ENCODE peak calls at places on chromosome 1, in eight cellular contexts. One of them, this sample, is unnamed.

GRCh38 chr1:45326627-45327591 is at the start of gene HPDL:
- DNase-seq in sigmoid colon: peak; percentile 84
- DNase-seq in fibroblast of lung: peak; percentile 53
- DNase-seq in transverse colon: peak; percentile 80
- DNase-seq in tibial artery: peak; percentile 77
- DNase-seq in upper lobe of right lung: peak; percentile 80
- DNase-seq in thoracic aorta: no peak
- DNase-seq in body of pancreas: peak; percentile 66
- DNase-seq in this sample: peak; percentile 88

GRCh38 chr1:17984510-17985085 is 123.0 kb upstream of the IGSF21 start:
- DNase-seq in thoracic aorta: no peak
- DNase-seq in sigmoid colon: no peak
- DNase-seq in body of pancreas: peak; percentile 50
- DNase-seq in upper lobe of right lung: peak; percentile 33
- DNase-seq in tibial artery: no peak
- DNase-seq in transverse colon: peak; percentile 24
- DNase-seq in fibroblast of lung: no peak
- DNase-seq in this sample: no peak

GRCh38 chr1:12511128-12511484 is 106.9 kb downstream of the DHRS3 start:
- DNase-seq in thoracic aorta: no peak
- DNase-seq in body of pancreas: no peak
- DNase-seq in upper lobe of right lung: no peak
- DNase-seq in fibroblast of lung: no peak
- DNase-seq in transverse colon: no peak
- DNase-seq in tibial artery: no peak
- DNase-seq in sigmoid colon: peak; percentile 44
- DNase-seq in this sample: no peak

GRCh38 chr1:113940365-113941244 is 11.5 kb downstream of the HIPK1 start:
- DNase-seq in body of pancreas: no peak
- DNase-seq in tibial artery: no peak
- DNase-seq in transverse colon: peak; percentile 14
- DNase-seq in upper lobe of right lung: no peak
- DNase-seq in thoracic aorta: no peak
- DNase-seq in fibroblast of lung: no peak
- DNase-seq in sigmoid colon: no peak
- DNase-seq in this sample: no peak

GRCh38 chr1:29684141-29684540 is 447.8 kb downstream of the PTPRU start:
- DNase-seq in fibroblast of lung: no peak
- DNase-seq in tibial artery: peak; percentile 19
- DNase-seq in body of pancreas: no peak
- DNase-seq in transverse colon: no peak
- DNase-seq in thoracic aorta: no peak
- DNase-seq in upper lobe of right lung: peak; percentile 17
- DNase-seq in sigmoid colon: no peak
- DNase-seq in this sample: no peak

GRCh38 chr1:209622841-209623829 is 29.1 kb downstream of the LAMB3 start:
- DNase-seq in thoracic aorta: no peak
- DNase-seq in sigmoid colon: no peak
- DNase-seq in transverse colon: no peak
- DNase-seq in upper lobe of right lung: no peak
- DNase-seq in fibroblast of lung: no peak
- DNase-seq in body of pancreas: no peak
- DNase-seq in tibial artery: no peak
- DNase-seq in this sample: no peak

GRCh38 chr1:59520194-59520593 is 223.3 kb downstream of the FGGY start:
- DNase-seq in sigmoid colon: no peak
- DNase-seq in tibial artery: no peak
- DNase-seq in fibroblast of lung: no peak
- DNase-seq in thoracic aorta: no peak
- DNase-seq in transverse colon: no peak
- DNase-seq in body of pancreas: no peak
- DNase-seq in upper lobe of right lung: no peak
- DNase-seq in this sample: no peak

GRCh38 chr1:236039736-236040670 is 24.9 kb downstream of the NID1 start:
- DNase-seq in upper lobe of right lung: no peak
- DNase-seq in sigmoid colon: peak; percentile 88
- DNase-seq in thoracic aorta: no peak
- DNase-seq in body of pancreas: peak; percentile 42
- DNase-seq in fibroblast of lung: peak; percentile 98
- DNase-seq in tibial artery: no peak
- DNase-seq in transverse colon: no peak
- DNase-seq in this sample: peak; percentile 20

GRCh38 chr1:117067528-117068370 is 7.6 kb downstream of the TTF2 start:
- DNase-seq in fibroblast of lung: peak; percentile 73
- DNase-seq in tibial artery: no peak
- DNase-seq in transverse colon: peak; percentile 51
- DNase-seq in sigmoid colon: peak; percentile 79
- DNase-seq in body of pancreas: peak; percentile 66
- DNase-seq in thoracic aorta: no peak
- DNase-seq in upper lobe of right lung: no peak
- DNase-seq in this sample: peak; percentile 38

GRCh38 chr1:197342044-197342565 is 74.1 kb downstream of the CRB1 start:
- DNase-seq in sigmoid colon: no peak
- DNase-seq in transverse colon: no peak
- DNase-seq in thoracic aorta: no peak
- DNase-seq in fibroblast of lung: no peak
- DNase-seq in tibial artery: no peak
- DNase-seq in body of pancreas: no peak
- DNase-seq in upper lobe of right lung: no peak
- DNase-seq in this sample: no peak

GRCh38 chr1:15848143-15848928 is 829 bp downstream of the SPEN start:
- DNase-seq in tibial artery: peak; percentile 74
- DNase-seq in fibroblast of lung: no peak
- DNase-seq in transverse colon: peak; percentile 51
- DNase-seq in upper lobe of right lung: peak; percentile 80
- DNase-seq in body of pancreas: peak; percentile 49
- DNase-seq in thoracic aorta: no peak
- DNase-seq in sigmoid colon: peak; percentile 73
- DNase-seq in this sample: no peak

GRCh38 chr1:243938146-243938676 is 88.2 kb upstream of the AKT3 start:
- DNase-seq in fibroblast of lung: no peak
- DNase-seq in transverse colon: no peak
- DNase-seq in tibial artery: no peak
- DNase-seq in thoracic aorta: no peak
- DNase-seq in upper lobe of right lung: no peak
- DNase-seq in sigmoid colon: no peak
- DNase-seq in body of pancreas: no peak
- DNase-seq in this sample: no peak

GRCh38 chr1:215501496-215501895 is 65.6 kb upstream of the KCTD3 start:
- DNase-seq in upper lobe of right lung: no peak
- DNase-seq in thoracic aorta: no peak
- DNase-seq in fibroblast of lung: no peak
- DNase-seq in sigmoid colon: no peak
- DNase-seq in body of pancreas: no peak
- DNase-seq in tibial artery: no peak
- DNase-seq in transverse colon: no peak
- DNase-seq in this sample: no peak

GRCh38 chr1:95219407-95219806 is 14.6 kb upstream of the RWDD3 start:
- DNase-seq in thoracic aorta: no peak
- DNase-seq in body of pancreas: no peak
- DNase-seq in sigmoid colon: no peak
- DNase-seq in fibroblast of lung: no peak
- DNase-seq in upper lobe of right lung: no peak
- DNase-seq in tibial artery: no peak
- DNase-seq in transverse colon: no peak
- DNase-seq in this sample: no peak

GRCh38 chr1:109199710-109200109 is 14.0 kb upstream of the SARS1 start:
- DNase-seq in tibial artery: no peak
- DNase-seq in thoracic aorta: no peak
- DNase-seq in fibroblast of lung: no peak
- DNase-seq in body of pancreas: no peak
- DNase-seq in transverse colon: no peak
- DNase-seq in sigmoid colon: no peak
- DNase-seq in upper lobe of right lung: no peak
- DNase-seq in this sample: no peak

GRCh38 chr1:189185077-189185476 is 1292.6 kb downstream of the BRINP3 start:
- DNase-seq in fibroblast of lung: peak; percentile 25
- DNase-seq in transverse colon: no peak
- DNase-seq in body of pancreas: no peak
- DNase-seq in sigmoid colon: no peak
- DNase-seq in thoracic aorta: no peak
- DNase-seq in tibial artery: no peak
- DNase-seq in upper lobe of right lung: no peak
- DNase-seq in this sample: no peak

GRCh38 chr1:117114816-117115215 is 6.7 kb downstream of the TRIM45 start:
- DNase-seq in upper lobe of right lung: no peak
- DNase-seq in transverse colon: no peak
- DNase-seq in body of pancreas: no peak
- DNase-seq in fibroblast of lung: no peak
- DNase-seq in sigmoid colon: no peak
- DNase-seq in tibial artery: no peak
- DNase-seq in thoracic aorta: no peak
- DNase-seq in this sample: no peak

GRCh38 chr1:147492207-147492606 is 49.1 kb upstream of the BCL9 start:
- DNase-seq in body of pancreas: no peak
- DNase-seq in upper lobe of right lung: no peak
- DNase-seq in sigmoid colon: no peak
- DNase-seq in fibroblast of lung: no peak
- DNase-seq in thoracic aorta: no peak
- DNase-seq in transverse colon: no peak
- DNase-seq in tibial artery: no peak
- DNase-seq in this sample: no peak
- TF ChIP-seq CTCF in body of pancreas: no peak
- TF ChIP-seq CTCF in upper lobe of right lung: no peak
- TF ChIP-seq CTCF in sigmoid colon: no peak
- TF ChIP-seq CTCF in fibroblast of lung: no peak
- TF ChIP-seq CTCF in thoracic aorta: no peak
- TF ChIP-seq CTCF in transverse colon: no peak
- TF ChIP-seq CTCF in tibial artery: no peak
- TF ChIP-seq CTCF in this sample: no peak

DNA sequence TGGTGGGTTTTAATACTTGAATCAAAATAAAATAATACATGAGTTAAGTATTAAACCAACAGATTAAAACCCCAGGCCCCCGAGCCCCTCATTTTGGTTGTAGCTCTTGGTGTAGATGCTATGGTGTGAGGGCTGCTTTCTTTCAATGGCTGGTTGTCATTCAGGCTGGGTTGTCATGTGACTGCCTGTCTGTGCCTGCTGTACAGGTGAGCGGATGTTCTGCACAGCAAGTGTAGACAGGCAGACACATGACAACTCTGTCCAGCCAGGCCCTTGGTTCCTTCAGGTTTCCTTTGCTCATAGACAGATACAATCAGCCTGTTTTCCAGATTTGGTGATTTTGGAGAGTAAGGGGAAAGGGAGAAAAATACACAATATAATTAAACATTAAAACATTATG is 281.8 kb upstream of the C1orf105 start:
- DNase-seq in transverse colon: no peak
- DNase-seq in body of pancreas: no peak
- DNase-seq in thoracic aorta: no peak
- DNase-seq in sigmoid colon: peak; percentile 68
- DNase-seq in tibial artery: peak; percentile 65
- DNase-seq in fibroblast of lung: no peak
- DNase-seq in upper lobe of right lung: no peak
- DNase-seq in this sample: no peak
- H3K4me1 ChIP-seq in transverse colon: peaks cover 6% of the 10 kb centered on the region
- H3K4me1 ChIP-seq in body of pancreas: no peaks in the 10 kb centered on the region
- H3K4me1 ChIP-seq in thoracic aorta: peaks cover 31% of the 10 kb centered on the region
- H3K4me1 ChIP-seq in sigmoid colon: peaks cover 7% of the 10 kb centered on the region
- H3K4me1 ChIP-seq in tibial artery: no peaks in the 10 kb centered on the region
- H3K4me1 ChIP-seq in fibroblast of lung: peaks cover 6% of the 10 kb centered on the region
- H3K4me1 ChIP-seq in upper lobe of right lung: peaks cover 3% of the 10 kb centered on the region
- H3K4me1 ChIP-seq in this sample: no peaks in the 10 kb centered on the region

DNA sequence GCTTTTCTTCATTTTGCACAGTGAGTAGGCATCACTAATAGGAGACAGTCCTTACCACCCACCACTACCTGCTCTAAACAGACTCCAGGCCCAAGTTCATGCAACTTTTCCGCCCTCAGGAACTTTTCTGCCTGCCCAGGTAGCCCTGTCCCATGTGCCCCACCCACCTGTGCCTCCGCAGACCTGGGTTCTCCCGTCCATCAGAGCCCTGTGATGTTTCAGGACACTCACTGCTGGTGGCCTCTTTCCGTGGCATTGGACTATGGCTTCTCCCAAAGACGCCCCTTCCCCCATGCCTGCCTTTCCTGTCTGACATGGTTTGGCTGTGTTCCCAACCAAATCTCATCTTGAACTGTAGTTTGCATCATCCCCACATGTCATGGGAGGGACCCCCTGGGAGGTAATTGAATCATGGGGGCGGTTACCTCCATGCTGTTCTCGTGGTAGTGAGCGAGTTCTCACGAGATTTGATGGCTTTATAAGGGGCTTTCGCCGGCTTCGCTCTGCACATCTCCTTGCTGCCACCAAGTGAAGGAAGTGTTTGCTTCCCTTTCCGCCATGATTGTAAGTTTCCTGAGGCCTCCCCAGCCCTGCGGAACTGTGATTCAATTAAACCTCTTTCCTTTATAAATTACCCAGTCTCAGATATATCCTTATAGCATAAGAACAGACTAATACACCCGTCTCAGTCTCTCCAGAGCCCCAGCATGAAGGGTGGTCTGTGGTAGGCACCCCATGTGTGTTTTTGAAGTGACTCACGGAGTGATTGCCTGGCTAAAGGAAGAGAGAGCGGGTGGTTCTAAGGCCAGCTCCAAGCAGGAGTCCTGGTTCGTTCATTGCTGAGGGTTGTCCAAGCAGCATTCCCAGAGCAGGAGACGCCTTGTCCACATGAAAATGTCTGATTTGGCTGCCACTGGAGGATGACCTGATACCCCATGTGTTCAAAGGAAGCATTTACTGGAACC is 86.0 kb upstream of the ZBTB40 start:
- DNase-seq in upper lobe of right lung: no peak
- DNase-seq in transverse colon: no peak
- DNase-seq in body of pancreas: no peak
- DNase-seq in fibroblast of lung: no peak
- DNase-seq in tibial artery: no peak
- DNase-seq in thoracic aorta: no peak
- DNase-seq in sigmoid colon: no peak
- DNase-seq in this sample: no peak
- H3K4me3 ChIP-seq in upper lobe of right lung: no peak overlapping the region
- H3K4me3 ChIP-seq in transverse colon: no peak overlapping the region
- H3K4me3 ChIP-seq in body of pancreas: no peak overlapping the region
- H3K4me3 ChIP-seq in fibroblast of lung: no peak overlapping the region
- H3K4me3 ChIP-seq in tibial artery: no peak overlapping the region
- H3K4me3 ChIP-seq in thoracic aorta: no peak overlapping the region
- H3K4me3 ChIP-seq in sigmoid colon: no peak overlapping the region
- H3K4me3 ChIP-seq in this sample: no peak overlapping the region

DNA sequence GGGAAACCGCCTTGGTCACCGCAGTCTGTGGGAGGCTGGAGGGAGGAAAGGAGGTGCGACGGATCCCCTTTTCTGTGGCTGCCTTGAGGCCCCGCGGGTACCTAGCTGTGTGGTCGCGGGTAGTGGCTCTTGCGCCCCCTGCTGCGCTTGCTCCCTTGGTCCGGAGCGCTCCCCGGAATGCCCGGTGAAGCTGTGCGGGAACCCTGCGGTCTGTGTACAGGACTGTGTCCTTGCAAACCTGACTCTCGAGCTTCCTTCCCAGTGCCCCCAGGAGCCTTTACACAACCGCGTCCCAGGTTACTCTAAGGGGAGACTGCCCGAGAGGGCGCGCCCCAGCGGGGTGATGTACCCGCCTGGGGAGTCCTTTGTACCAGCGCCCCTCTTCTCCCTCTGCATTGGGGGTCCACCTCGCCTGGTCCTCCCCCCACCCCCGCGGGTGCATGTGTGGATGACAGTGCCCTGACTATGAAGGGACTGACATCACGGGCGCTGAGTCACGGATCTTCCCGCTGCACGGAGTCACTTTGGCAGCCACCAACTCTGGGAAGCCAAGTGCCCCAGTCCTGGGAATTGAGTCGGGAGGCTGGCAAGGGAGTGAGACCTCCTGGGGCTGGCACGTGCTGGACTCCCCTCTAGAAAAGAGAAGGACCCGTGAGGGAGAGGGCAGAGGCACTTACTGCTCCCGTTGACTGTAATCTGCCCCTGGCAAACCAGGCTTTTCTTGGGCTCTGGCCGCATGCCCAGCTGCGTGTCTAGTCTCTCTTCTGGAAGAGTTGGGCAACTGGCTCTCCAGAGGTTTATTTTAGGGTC is 824 bp downstream of the IL6R start:
- DNase-seq in tibial artery: peak; percentile 97
- DNase-seq in sigmoid colon: peak; percentile 94
- DNase-seq in thoracic aorta: peak; percentile 88
- DNase-seq in upper lobe of right lung: peak; percentile 88
- DNase-seq in body of pancreas: peak; percentile 75
- DNase-seq in transverse colon: peak; percentile 76
- DNase-seq in fibroblast of lung: peak; percentile 54
- DNase-seq in this sample: peak; percentile 77
- TF ChIP-seq CTCF in tibial artery: peak; percentile 15
- TF ChIP-seq CTCF in sigmoid colon: peak; percentile 55
- TF ChIP-seq CTCF in thoracic aorta: no peak
- TF ChIP-seq CTCF in upper lobe of right lung: peak; percentile 52
- TF ChIP-seq CTCF in body of pancreas: peak; percentile 52
- TF ChIP-seq CTCF in transverse colon: peak; percentile 35
- TF ChIP-seq CTCF in fibroblast of lung: peak; percentile 18
- TF ChIP-seq CTCF in this sample: peak; percentile 66

This sample was measured in Caco-2.